ENCODE peak calls at places on chromosomes 6 and 20, in eight cellular contexts. Q is activated T-cell treated with anti-CD3 and anti-CD28 coated beads for 4 hours; V is mucosa of gallbladder; C is fibroblast of the aortic adventitia; A is tibial artery; J is A549; X is AG04449; U is stimulated activated CD4-positive, alpha-beta T cell treated with anti-CD3 and anti-CD28 coated beads, Interleukin-1b, Interleukin-23, amount 100 ng/mL, for 24 hours. Y is an unnamed sample.

GRCh38 chr6:27867051-27867940 is 44.9 kb downstream of the OR2B2 start:
- DNase-seq in U (no peak), Q (peak; percentile 39), A (peak; percentile 79), J (no peak), C (peak; percentile 78), V (peak; percentile 84), X (no peak), Y (no peak)

GRCh38 chr6:28880894-28881780 is 42.6 kb downstream of the TRIM27 start:
- DNase-seq in X (no peak), J (no peak), U (no peak), Q (peak; percentile 54), V (peak; percentile 82), A (peak; percentile 81), C (peak; percentile 85), Y (peak; percentile 64)

GRCh38 chr6:84546427-84546914 is 217.9 kb downstream of the TBX18 start:
- DNase-seq in U (no peak), X (no peak), C (peak; percentile 49), V (no peak), Q (no peak), A (no peak), J (no peak), Y (no peak)

GRCh38 chr20:43820742-43821330 is 93.8 kb upstream of the TOX2 start:
- DNase-seq in Q (no peak), V (no peak), A (no peak), C (no peak), X (no peak), J (no peak), U (no peak), Y (no peak)

GRCh38 chr6:66103954-66104353 is 396.9 kb upstream of the EYS start:
- DNase-seq in U (no peak), C (no peak), Q (no peak), J (no peak), V (no peak), A (no peak), X (no peak), Y (no peak)

GRCh38 chr6:41551086-41551702 is 5.0 kb downstream of the FOXP4 start:
- DNase-seq in U (no peak), J (no peak), Q (no peak), C (no peak), X (no peak), A (no peak), V (no peak), Y (no peak)

GRCh38 chr20:19913927-19914614 is 103.1 kb upstream of the NAA20 start:
- DNase-seq in J (no peak), Q (no peak), V (no peak), C (peak; percentile 26), X (no peak), U (no peak), A (no peak), Y (no peak)

GRCh38 chr20:47397652-47398301 is 41.3 kb upstream of the ZMYND8 start:
- DNase-seq in J (no peak), Q (no peak), X (no peak), V (no peak), A (no peak), C (no peak), U (no peak), Y (no peak)

GRCh38 chr6:132003516-132004178 is 52.5 kb upstream of the CCN2 start:
- DNase-seq in C (no peak), J (no peak), X (no peak), A (no peak), U (no peak), Q (no peak), V (no peak), Y (no peak)

GRCh38 chr6:111242452-111242851 is 155.1 kb downstream of the SLC16A10 start:
- DNase-seq in C (peak; percentile 71), J (no peak), X (no peak), A (no peak), V (no peak), Q (no peak), U (no peak), Y (no peak)

GRCh38 chr20:48797850-48798747 is 29.7 kb downstream of the PREX1 start:
- DNase-seq in A (no peak), V (no peak), U (no peak), Q (no peak), X (no peak), C (no peak), J (no peak), Y (no peak)

GRCh38 chr20:46130534-46130933 is 12.4 kb downstream of the CD40 start:
- DNase-seq in C (no peak), Q (no peak), V (no peak), J (no peak), X (no peak), U (no peak), A (no peak), Y (peak; percentile 37)

GRCh38 chr20:47681977-47682812 is 103.1 kb downstream of the SULF2 start:
- DNase-seq in X (no peak), U (no peak), C (peak; percentile 66), J (no peak), V (peak; percentile 51), Q (no peak), A (no peak), Y (no peak)

GRCh38 chr6:155883334-155883731 is 427.7 kb upstream of the NOX3 start:
- DNase-seq in J (no peak), C (no peak), X (no peak), A (no peak), Q (no peak), V (no peak), U (no peak), Y (no peak)

GRCh38 chr6:127207591-127208120 is 59.0 kb upstream of the RNF146 start:
- DNase-seq in Q (no peak), C (peak; percentile 57), J (no peak), X (no peak), A (no peak), U (no peak), V (no peak), Y (no peak)

GRCh38 chr6:141105481-141105880 is 1027.2 kb upstream of the GJE1 start:
- DNase-seq in U (no peak), C (peak; percentile 40), Q (no peak), A (no peak), V (no peak), J (no peak), X (peak; percentile 41), Y (no peak)

GRCh38 chr20:60630609-60631008 is 621.5 kb upstream of the CDH4 start:
- DNase-seq in J (no peak), C (no peak), V (no peak), X (no peak), U (no peak), A (no peak), Q (no peak), Y (no peak)

GRCh38 chr20:40435146-40435545 is 253.9 kb downstream of the MAFB start:
- DNase-seq in Q (no peak), A (no peak), X (no peak), U (no peak), C (no peak), J (no peak), V (no peak), Y (no peak)

GRCh38 chr6:30037182-30037788 is 23.8 kb upstream of the POLR1H start:
- DNase-seq in X (no peak), Q (no peak), J (peak; percentile 27), C (peak; percentile 22), V (no peak), U (no peak), A (no peak), Y (no peak)

GRCh38 chr6:1311400-1312192 is at the start of gene FOXQ1:
- DNase-seq in Q (no peak), C (peak; percentile 43), A (no peak), U (no peak), V (peak; percentile 86), J (no peak), X (no peak), Y (no peak)

GRCh38 chr6:51021171-51021570 is 202.5 kb downstream of the TFAP2B start:
- DNase-seq in A (no peak), Q (no peak), X (no peak), C (no peak), J (no peak), U (no peak), V (no peak), Y (no peak)

GRCh38 chr6:8191629-8192028 is 89.3 kb upstream of the EEF1E1 start:
- DNase-seq in V (no peak), J (no peak), A (no peak), X (no peak), C (no peak), Q (no peak), U (no peak), Y (no peak)

GRCh38 chr20:60046011-60046413 is 87.8 kb downstream of the CDH26 start:
- DNase-seq in U (no peak), X (no peak), A (no peak), C (peak; percentile 11), J (no peak), Q (no peak), V (no peak), Y (no peak)

GRCh38 chr6:124073021-124073420 is 269.4 kb downstream of the NKAIN2 start:
- DNase-seq in C (no peak), V (no peak), Q (no peak), J (no peak), X (no peak), U (no peak), A (no peak), Y (no peak)

GRCh38 chr20:1569417-1569861 is 11.9 kb upstream of the SIRPD start:
- DNase-seq in V (no peak), Q (no peak), U (no peak), J (peak; percentile 56), C (peak; percentile 56), X (no peak), A (no peak), Y (no peak)

GRCh38 chr6:159953091-159953581 is 15.7 kb upstream of the IGF2R start:
- DNase-seq in V (no peak), Q (no peak), X (peak; percentile 67), A (peak; percentile 73), U (no peak), C (peak; percentile 78), J (no peak), Y (no peak)

Y was measured in NCI-H1694 treated with DMSO at 0.1 percent for 48 hours.